ENCODE peak calls at places on chromosomes 13 and 19, in five cellular contexts. One of them, this sample, is unnamed.

GRCh38 chr13:46171739-46172138 is 10.2 kb downstream of the LCP1 start:
- DNase-seq in H1: no peak
- DNase-seq in mesenchymal stem cell: no peak
- DNase-seq in H9: no peak
- DNase-seq in IMR-90: no peak
- DNase-seq in this sample: no peak

GRCh38 chr19:709196-709964 is 645 bp downstream of the PALM start:
- DNase-seq in IMR-90: no peak
- DNase-seq in H1: peak
- DNase-seq in H9: no peak
- DNase-seq in mesenchymal stem cell: no peak
- DNase-seq in this sample: no peak

GRCh38 chr13:79540504-79540903 is 59.5 kb downstream of the NDFIP2 start:
- DNase-seq in IMR-90: no peak
- DNase-seq in H1: no peak
- DNase-seq in H9: no peak
- DNase-seq in mesenchymal stem cell: no peak
- DNase-seq in this sample: no peak

GRCh38 chr13:46168341-46168740 is 13.6 kb downstream of the LCP1 start:
- DNase-seq in H1: no peak
- DNase-seq in IMR-90: no peak
- DNase-seq in mesenchymal stem cell: peak
- DNase-seq in H9: no peak
- DNase-seq in this sample: no peak

GRCh38 chr13:46317120-46317519 is 69.9 kb downstream of the RUBCNL start:
- DNase-seq in IMR-90: no peak
- DNase-seq in H1: no peak
- DNase-seq in H9: no peak
- DNase-seq in mesenchymal stem cell: peak
- DNase-seq in this sample: no peak

GRCh38 chr13:45521292-45521691 is 56.6 kb downstream of the COG3 start:
- DNase-seq in H1: no peak
- DNase-seq in mesenchymal stem cell: peak
- DNase-seq in IMR-90: peak
- DNase-seq in H9: no peak
- DNase-seq in this sample: no peak

GRCh38 chr13:109743706-109744453 is 42.5 kb downstream of the IRS2 start:
- DNase-seq in mesenchymal stem cell: peak
- DNase-seq in IMR-90: peak
- DNase-seq in H1: no peak
- DNase-seq in H9: peak
- DNase-seq in this sample: no peak

GRCh38 chr19:1752009-1752756 is 1.1 kb upstream of the ONECUT3 start:
- DNase-seq in H9: no peak
- DNase-seq in H1: no peak
- DNase-seq in mesenchymal stem cell: no peak
- DNase-seq in IMR-90: no peak
- DNase-seq in this sample: no peak

GRCh38 chr19:46678110-46678732 is 17.2 kb upstream of the DACT3 start:
- DNase-seq in IMR-90: no peak
- DNase-seq in mesenchymal stem cell: no peak
- DNase-seq in H1: peak
- DNase-seq in H9: peak
- DNase-seq in this sample: no peak

GRCh38 chr19:4518345-4519171 is at the start of gene PLIN4:
- DNase-seq in mesenchymal stem cell: no peak
- DNase-seq in H9: peak
- DNase-seq in H1: peak
- DNase-seq in IMR-90: peak
- DNase-seq in this sample: no peak

GRCh38 chr19:17420267-17420924 is 549 bp downstream of the MVB12A start:
- DNase-seq in H1: peak
- DNase-seq in mesenchymal stem cell: peak
- DNase-seq in IMR-90: no peak
- DNase-seq in H9: peak
- DNase-seq in this sample: no peak

GRCh38 chr19:45607071-45608029 is 5.3 kb upstream of the GPR4 start:
- DNase-seq in mesenchymal stem cell: peak
- DNase-seq in H9: peak
- DNase-seq in IMR-90: peak
- DNase-seq in H1: peak
- DNase-seq in this sample: peak

GRCh38 chr13:110712081-110712848 is 1.2 kb upstream of the ING1 start:
- DNase-seq in H9: peak
- DNase-seq in H1: peak
- DNase-seq in IMR-90: peak
- DNase-seq in mesenchymal stem cell: peak
- DNase-seq in this sample: peak

GRCh38 chr13:22061371-22061805 is 390.5 kb downstream of the FGF9 start:
- DNase-seq in H9: peak
- DNase-seq in mesenchymal stem cell: no peak
- DNase-seq in IMR-90: no peak
- DNase-seq in H1: no peak
- DNase-seq in this sample: no peak

GRCh38 chr13:23443878-23444277 is 10.4 kb upstream of the SACS start:
- DNase-seq in mesenchymal stem cell: no peak
- DNase-seq in H1: no peak
- DNase-seq in H9: no peak
- DNase-seq in IMR-90: no peak
- DNase-seq in this sample: no peak

GRCh38 chr13:101397742-101398141 is 18.6 kb downstream of the NALCN start:
- DNase-seq in H1: no peak
- DNase-seq in IMR-90: peak
- DNase-seq in mesenchymal stem cell: peak
- DNase-seq in H9: no peak
- DNase-seq in this sample: no peak

GRCh38 chr13:111249637-111250360 is 70.6 kb upstream of the TEX29 start:
- DNase-seq in H9: no peak
- DNase-seq in H1: no peak
- DNase-seq in mesenchymal stem cell: no peak
- DNase-seq in IMR-90: no peak
- DNase-seq in this sample: no peak

GRCh38 chr13:25352230-25352629 is 19.5 kb upstream of the ATP8A2 start:
- DNase-seq in H1: no peak
- DNase-seq in H9: no peak
- DNase-seq in mesenchymal stem cell: peak
- DNase-seq in IMR-90: no peak
- DNase-seq in this sample: no peak

GRCh38 chr13:107586216-107586615 is 629.1 kb downstream of the LIG4 start:
- DNase-seq in H1: no peak
- DNase-seq in H9: no peak
- DNase-seq in IMR-90: peak
- DNase-seq in mesenchymal stem cell: peak
- DNase-seq in this sample: no peak

GRCh38 chr13:98839826-98840769 is 87.6 kb upstream of the SLC15A1 start:
- DNase-seq in mesenchymal stem cell: peak
- DNase-seq in IMR-90: peak
- DNase-seq in H1: peak
- DNase-seq in H9: peak
- DNase-seq in this sample: peak

GRCh38 chr13:23754506-23754905 is 134.7 kb downstream of the MIPEP start:
- DNase-seq in IMR-90: peak
- DNase-seq in mesenchymal stem cell: no peak
- DNase-seq in H9: no peak
- DNase-seq in H1: no peak
- DNase-seq in this sample: no peak

GRCh38 chr19:17680235-17680722 is 7.9 kb downstream of the UNC13A start:
- DNase-seq in IMR-90: peak
- DNase-seq in H9: peak
- DNase-seq in mesenchymal stem cell: peak
- DNase-seq in H1: no peak
- DNase-seq in this sample: no peak

GRCh38 chr13:41511827-41512226 is 54.5 kb downstream of the RGCC start:
- DNase-seq in H9: no peak
- DNase-seq in IMR-90: no peak
- DNase-seq in H1: no peak
- DNase-seq in mesenchymal stem cell: no peak
- DNase-seq in this sample: no peak

GRCh38 chr19:38316477-38317067 is 825 bp upstream of the YIF1B start:
- DNase-seq in mesenchymal stem cell: no peak
- DNase-seq in H9: no peak
- DNase-seq in IMR-90: no peak
- DNase-seq in H1: no peak
- DNase-seq in this sample: no peak

GRCh38 chr19:38320969-38321339 is 1.3 kb downstream of the KCNK6 start:
- DNase-seq in H1: no peak
- DNase-seq in IMR-90: no peak
- DNase-seq in H9: no peak
- DNase-seq in mesenchymal stem cell: no peak
- DNase-seq in this sample: no peak

GRCh38 chr19:38319421-38320258 is at the start of gene KCNK6:
- DNase-seq in H9: peak
- DNase-seq in mesenchymal stem cell: peak
- DNase-seq in IMR-90: no peak
- DNase-seq in H1: peak
- DNase-seq in this sample: no peak

GRCh38 chr19:38317104-38317612 is 1.4 kb upstream of the YIF1B start:
- DNase-seq in IMR-90: no peak
- DNase-seq in H9: no peak
- DNase-seq in mesenchymal stem cell: no peak
- DNase-seq in H1: no peak
- DNase-seq in this sample: no peak

DNA sequence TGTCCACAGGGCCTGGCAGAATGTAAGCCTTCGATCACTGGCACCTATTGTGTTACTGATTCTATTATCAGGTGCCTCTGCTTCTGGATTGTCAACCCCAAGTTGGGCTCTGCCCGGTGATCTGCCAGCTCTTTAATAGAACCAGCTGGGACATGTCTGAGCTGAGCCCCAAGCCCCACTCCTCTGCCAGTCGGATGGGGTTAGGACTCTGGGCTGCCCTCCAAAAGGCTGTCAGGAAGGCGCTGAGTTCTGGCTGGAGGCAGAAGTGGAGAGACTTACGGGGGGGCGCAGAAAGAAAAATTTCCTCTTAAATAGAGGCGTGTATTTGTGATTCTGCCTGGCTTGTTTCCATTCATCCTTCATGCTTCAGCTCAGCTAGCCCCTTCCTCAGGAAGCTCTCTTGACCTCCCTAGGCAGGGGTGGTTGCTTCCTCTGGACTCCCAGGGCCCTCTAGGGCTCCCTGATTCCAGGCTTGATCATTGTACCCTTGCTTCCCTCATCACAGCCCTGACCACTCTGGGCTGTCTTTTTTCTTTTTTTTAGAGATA is 976 bp upstream of the KCNK6 start:
- DNase-seq in H1: no peak
- DNase-seq in H9: no peak
- DNase-seq in mesenchymal stem cell: no peak
- DNase-seq in IMR-90: no peak
- DNase-seq in this sample: no peak
- H4K91ac ChIP-seq in H1: no peak
- H4K91ac ChIP-seq in H9: no peak
- H4K91ac ChIP-seq in mesenchymal stem cell: no peak
- H4K91ac ChIP-seq in IMR-90: no peak
- H4K91ac ChIP-seq in this sample: no peak

GRCh38 chr13:96994849-96995243 is 570 bp upstream of the OXGR1 start:
- DNase-seq in H9: no peak
- DNase-seq in IMR-90: no peak
- DNase-seq in H1: no peak
- DNase-seq in mesenchymal stem cell: no peak
- DNase-seq in this sample: no peak

GRCh38 chr13:96992633-96993032 is 1.6 kb downstream of the OXGR1 start:
- DNase-seq in H1: no peak
- DNase-seq in H9: no peak
- DNase-seq in mesenchymal stem cell: no peak
- DNase-seq in IMR-90: no peak
- DNase-seq in this sample: no peak

GRCh38 chr13:96996097-96996496 is 1.8 kb upstream of the OXGR1 start:
- DNase-seq in mesenchymal stem cell: no peak
- DNase-seq in H9: no peak
- DNase-seq in IMR-90: no peak
- DNase-seq in H1: no peak
- DNase-seq in this sample: no peak

GRCh38 chr13:96993660-96994029 is 631 bp downstream of the OXGR1 start:
- DNase-seq in H9: no peak
- DNase-seq in H1: no peak
- DNase-seq in IMR-90: no peak
- DNase-seq in mesenchymal stem cell: peak
- DNase-seq in this sample: no peak

GRCh38 chr13:96994030-96994848 is at the start of gene OXGR1:
- DNase-seq in H9: peak
- DNase-seq in mesenchymal stem cell: no peak
- DNase-seq in IMR-90: no peak
- DNase-seq in H1: peak
- DNase-seq in this sample: peak
- H3K23ac ChIP-seq in H9: no peak
- H3K23ac ChIP-seq in mesenchymal stem cell: no peak
- H3K23ac ChIP-seq in IMR-90: no peak
- H3K23ac ChIP-seq in H1: no peak
- H3K23ac ChIP-seq in this sample: peak

DNA sequence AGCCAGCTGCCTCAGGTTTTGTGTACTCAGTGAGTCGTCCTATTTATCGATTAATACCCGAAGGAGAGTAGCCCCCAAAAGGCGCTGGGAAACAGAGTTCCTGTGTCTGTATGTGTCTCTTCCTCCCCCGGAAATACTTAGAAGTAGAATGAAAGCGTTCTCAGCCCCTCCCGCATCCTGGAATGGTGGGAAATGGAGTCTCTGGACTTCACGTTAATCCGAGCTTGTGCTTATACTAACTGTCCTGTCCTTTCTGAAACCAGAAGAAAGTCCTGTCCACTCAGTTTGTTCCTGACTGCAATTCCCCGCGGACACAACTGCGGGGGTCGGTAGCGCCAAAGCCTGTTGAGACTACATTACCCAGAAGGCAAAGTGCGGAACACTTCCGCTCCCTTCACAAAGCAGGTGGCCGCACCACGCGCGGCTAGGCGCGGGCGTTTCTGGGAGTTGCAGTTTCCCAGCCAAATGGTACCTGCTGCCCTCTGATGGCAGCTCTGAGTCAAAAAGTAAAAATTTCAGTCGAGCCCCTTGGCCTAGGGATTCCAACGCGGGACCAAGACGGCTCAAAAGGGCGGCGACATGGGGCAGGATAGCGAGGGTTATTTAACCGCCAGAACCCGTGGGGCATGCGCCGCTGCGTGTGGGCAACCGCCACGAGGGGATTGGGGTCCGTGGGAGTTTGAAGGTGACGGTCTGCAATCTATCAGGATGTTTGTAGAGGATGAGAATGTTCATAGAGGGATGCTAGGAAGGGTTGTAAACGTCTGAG is 2.2 kb upstream of the GSK3A start:
- DNase-seq in H1: peak
- DNase-seq in mesenchymal stem cell: peak
- DNase-seq in IMR-90: peak
- DNase-seq in H9: peak
- DNase-seq in this sample: peak
- H4K91ac ChIP-seq in H1: peak
- H4K91ac ChIP-seq in mesenchymal stem cell: peak
- H4K91ac ChIP-seq in IMR-90: peak
- H4K91ac ChIP-seq in H9: no peak
- H4K91ac ChIP-seq in this sample: no peak

DNA sequence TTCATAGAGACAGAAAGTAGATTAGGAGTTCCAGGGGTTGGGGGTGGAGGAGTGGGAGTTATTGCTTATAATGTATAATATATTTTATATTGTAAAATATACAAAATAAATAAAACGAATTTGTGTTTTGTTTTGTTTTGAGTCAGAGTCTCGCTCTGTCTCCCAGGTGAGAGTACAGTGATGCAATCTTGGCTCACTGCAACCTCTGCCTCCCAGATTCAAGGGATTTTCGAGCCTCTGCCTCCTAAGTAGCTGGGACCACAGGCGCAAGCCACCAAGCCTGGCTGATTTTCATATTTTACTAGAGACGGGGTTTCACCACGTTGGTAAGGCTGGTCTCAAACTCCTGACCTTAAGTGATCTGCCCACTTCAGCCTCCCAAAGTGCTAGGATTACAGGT is 2.5 kb upstream of the GADD45GIP1 start:
- DNase-seq in H1: no peak
- DNase-seq in mesenchymal stem cell: no peak
- DNase-seq in IMR-90: no peak
- DNase-seq in H9: no peak
- DNase-seq in this sample: no peak
- H3K23ac ChIP-seq in H1: no peak
- H3K23ac ChIP-seq in mesenchymal stem cell: no peak
- H3K23ac ChIP-seq in IMR-90: no peak
- H3K23ac ChIP-seq in H9: no peak
- H3K23ac ChIP-seq in this sample: no peak

This sample was measured in neuronal stem cell.